ENCODE peak calls at places on chromosomes 11 and 22, in nine cellular contexts. Q, H, T, E, D, W, Y, R and I are unnamed samples.

GRCh38 chr11:119702261-119702591 is 26.8 kb downstream of the NECTIN1 start:
- DNase-seq in Q (no peak), H (no peak), T (no peak), E (peak), D (no peak), W (no peak), Y (peak), R (no peak), I (no peak)

GRCh38 chr22:39623603-39624500 is 53.3 kb downstream of the CACNA1I start:
- DNase-seq in Q (no peak), H (no peak), T (no peak), E (no peak), D (no peak), W (no peak), Y (no peak), R (no peak), I (no peak)

GRCh38 chr11:133157180-133157579 is 375.1 kb downstream of the OPCML start:
- DNase-seq in Q (no peak), H (no peak), T (no peak), E (no peak), D (no peak), W (peak), Y (peak), R (no peak), I (no peak)

GRCh38 chr11:62543680-62544444 is 2.7 kb downstream of the AHNAK start:
- DNase-seq in Q (no peak), H (no peak), T (no peak), E (no peak), D (no peak), W (no peak), Y (no peak), R (peak), I (no peak)

GRCh38 chr11:93871521-93871920 is 21.1 kb upstream of the VSTM5 start:
- DNase-seq in Q (no peak), H (no peak), T (no peak), E (no peak), D (no peak), W (no peak), Y (no peak), R (no peak), I (no peak)

GRCh38 chr11:129998107-129998506 is 4.5 kb downstream of the PRDM10 start:
- DNase-seq in Q (no peak), H (no peak), T (no peak), E (no peak), D (no peak), W (no peak), Y (no peak), R (no peak), I (no peak)

GRCh38 chr11:128692750-128693578 is 908 bp upstream of the FLI1 start:
- DNase-seq in Q (no peak), H (no peak), T (peak), E (peak), D (no peak), W (no peak), Y (no peak), R (peak), I (peak)

GRCh38 chr22:46846832-46847355 is 84.4 kb downstream of the TBC1D22A start:
- DNase-seq in Q (no peak), H (no peak), T (no peak), E (no peak), D (no peak), W (no peak), Y (no peak), R (no peak), I (no peak)

GRCh38 chr22:49062155-49063039 is 765.3 kb downstream of the BRD1 start:
- DNase-seq in Q (no peak), H (no peak), T (no peak), E (no peak), D (no peak), W (no peak), Y (no peak), R (peak), I (no peak)

GRCh38 chr11:19849107-19849789 is 136.6 kb downstream of the NAV2 start:
- DNase-seq in Q (no peak), H (no peak), T (no peak), E (peak), D (peak), W (no peak), Y (peak), R (no peak), I (no peak)

GRCh38 chr11:99197477-99197876 is 176.7 kb downstream of the CNTN5 start:
- DNase-seq in Q (no peak), H (no peak), T (no peak), E (no peak), D (no peak), W (no peak), Y (no peak), R (no peak), I (no peak)

GRCh38 chr11:30984442-30984816 is 385.1 kb downstream of the DCDC1 start:
- DNase-seq in Q (no peak), H (no peak), T (no peak), E (peak), D (no peak), W (no peak), Y (no peak), R (no peak), I (no peak)

GRCh38 chr11:45321669-45322068 is 35.5 kb upstream of the SYT13 start:
- DNase-seq in Q (no peak), H (no peak), T (no peak), E (no peak), D (no peak), W (no peak), Y (no peak), R (no peak), I (no peak)

GRCh38 chr11:9625158-9625557 is 38.7 kb upstream of the SWAP70 start:
- DNase-seq in Q (no peak), H (no peak), T (no peak), E (no peak), D (no peak), W (no peak), Y (no peak), R (no peak), I (no peak)

GRCh38 chr11:67390947-67391303 is 861 bp upstream of the RAD9A start:
- DNase-seq in Q (no peak), H (no peak), T (no peak), E (no peak), D (no peak), W (no peak), Y (no peak), R (no peak), I (no peak)

GRCh38 chr22:40204331-40205116 is 26.8 kb downstream of the TNRC6B start:
- DNase-seq in Q (no peak), H (peak), T (no peak), E (peak), D (peak), W (no peak), Y (peak), R (no peak), I (no peak)

GRCh38 chr11:120344302-120345004 is 8.2 kb downstream of the ARHGEF12 start:
- DNase-seq in Q (no peak), H (peak), T (peak), E (peak), D (no peak), W (no peak), Y (no peak), R (peak), I (peak)

GRCh38 chr11:1055109-1055703 is 18.7 kb upstream of the MUC6 start:
- DNase-seq in Q (no peak), H (no peak), T (no peak), E (no peak), D (no peak), W (no peak), Y (peak), R (no peak), I (no peak)

GRCh38 chr11:72609045-72609444 is 65.2 kb downstream of the PDE2A start:
- DNase-seq in Q (no peak), H (no peak), T (peak), E (peak), D (no peak), W (no peak), Y (no peak), R (peak), I (no peak)

GRCh38 chr22:43136255-43136654 is 6.9 kb downstream of the MCAT start:
- DNase-seq in Q (no peak), H (peak), T (peak), E (peak), D (peak), W (no peak), Y (peak), R (no peak), I (peak)

GRCh38 chr11:115990004-115990447 is 485.8 kb upstream of the CADM1 start:
- DNase-seq in Q (no peak), H (no peak), T (no peak), E (no peak), D (no peak), W (peak), Y (peak), R (peak), I (peak)

GRCh38 chr22:43378011-43378704 is 33.7 kb upstream of the MPPED1 start:
- DNase-seq in Q (no peak), H (no peak), T (no peak), E (peak), D (no peak), W (no peak), Y (no peak), R (peak), I (no peak)

GRCh38 chr11:69638941-69639681 is 1.8 kb upstream of the CCND1 start:
- DNase-seq in Q (peak), H (peak), T (no peak), E (peak), D (peak), W (peak), Y (peak), R (peak), I (no peak)

GRCh38 chr22:45867906-45868555 is 108.9 kb downstream of the WNT7B start:
- DNase-seq in Q (no peak), H (no peak), T (no peak), E (no peak), D (no peak), W (no peak), Y (no peak), R (no peak), I (no peak)

GRCh38 chr11:16946477-16947282 is 67.5 kb downstream of the PLEKHA7 start:
- DNase-seq in Q (no peak), H (no peak), T (no peak), E (no peak), D (no peak), W (no peak), Y (peak), R (no peak), I (no peak)

GRCh38 chr11:71948314-71949027 is 19.6 kb downstream of the RNF121 start:
- DNase-seq in Q (no peak), H (peak), T (no peak), E (no peak), D (no peak), W (no peak), Y (no peak), R (peak), I (no peak)

GRCh38 chr11:118002010-118002540 is 15.9 kb downstream of the IL10RA start:
- DNase-seq in Q (peak), H (no peak), T (peak), E (no peak), D (no peak), W (no peak), Y (no peak), R (no peak), I (no peak)

GRCh38 chr11:67504023-67504949 is 877 bp downstream of the PITPNM1 start:
- DNase-seq in Q (no peak), H (peak), T (peak), E (peak), D (no peak), W (no peak), Y (no peak), R (peak), I (no peak)

GRCh38 chr11:66840317-66841091 is 2.7 kb upstream of the RCE1 start:
- DNase-seq in Q (no peak), H (no peak), T (no peak), E (no peak), D (no peak), W (no peak), Y (no peak), R (no peak), I (no peak)

GRCh38 chr11:662689-663274 is 25.7 kb downstream of the DRD4 start:
- DNase-seq in Q (peak), H (peak), T (peak), E (peak), D (peak), W (peak), Y (peak), R (peak), I (peak)

GRCh38 chr22:29907753-29908515 is 25.0 kb downstream of the MTMR3 start:
- DNase-seq in Q (peak), H (peak), T (no peak), E (peak), D (peak), W (peak), Y (no peak), R (peak), I (no peak)

GRCh38 chr11:45266693-45267451 is 19.3 kb downstream of the SYT13 start:
- DNase-seq in Q (peak), H (no peak), T (peak), E (no peak), D (no peak), W (no peak), Y (peak), R (no peak), I (no peak)

GRCh38 chr11:130781906-130782305 is 134.4 kb downstream of the SNX19 start:
- DNase-seq in Q (no peak), H (no peak), T (no peak), E (peak), D (no peak), W (no peak), Y (no peak), R (no peak), I (no peak)

GRCh38 chr11:13047884-13048283 is 38.8 kb downstream of the RASSF10 start:
- DNase-seq in Q (no peak), H (no peak), T (no peak), E (no peak), D (no peak), W (no peak), Y (no peak), R (no peak), I (no peak)

GRCh38 chr11:17314232-17314547 is 37.4 kb upstream of the NCR3LG1 start:
- DNase-seq in Q (no peak), H (peak), T (no peak), E (peak), D (no peak), W (no peak), Y (no peak), R (no peak), I (no peak)

GRCh38 chr11:64897381-64898075 is 19.1 kb upstream of the EHD1 start:
- DNase-seq in Q (no peak), H (no peak), T (no peak), E (no peak), D (no peak), W (no peak), Y (no peak), R (no peak), I (no peak)

GRCh38 chr11:124656759-124657627 is 16.5 kb downstream of the SIAE start:
- DNase-seq in Q (no peak), H (no peak), T (no peak), E (peak), D (no peak), W (peak), Y (peak), R (no peak), I (no peak)

GRCh38 chr11:119373917-119374631 is 7.4 kb downstream of the USP2 start:
- DNase-seq in Q (no peak), H (peak), T (peak), E (peak), D (peak), W (peak), Y (peak), R (peak), I (no peak)

GRCh38 chr11:117997436-117998200 is 11.4 kb downstream of the IL10RA start:
- DNase-seq in Q (no peak), H (no peak), T (no peak), E (no peak), D (no peak), W (no peak), Y (no peak), R (no peak), I (no peak)